ENCODE peak calls at places on chromosome 6, in eight cellular contexts. U is lower lobe of right lung; Q is neural progenitor cell; Z is body of pancreas; I is hepatocyte; F is CD8-positive, alpha-beta T cell; T is heart left ventricle; V is endodermal cell. P is an unnamed sample.

GRCh38 chr6:113690255-113690956 is 166.7 kb upstream of the MARCKS start:
- DNase-seq in V (no peak), Q (no peak), Z (peak; percentile 56), U (no peak), F (no peak), I (no peak), T (no peak), P (peak; percentile 93)

GRCh38 chr6:141598487-141598886 is 534.2 kb upstream of the GJE1 start:
- DNase-seq in F (no peak), Q (no peak), I (no peak), V (no peak), U (no peak), T (no peak), Z (no peak), P (peak; percentile 14)

GRCh38 chr6:89944181-89944755 is 50.0 kb downstream of the GJA10 start:
- DNase-seq in U (no peak), F (no peak), T (no peak), I (no peak), V (no peak), Q (no peak), Z (no peak), P (no peak)

GRCh38 chr6:26183581-26184408 is 96.6 kb downstream of the HFE start:
- DNase-seq in F (peak; percentile 57), U (peak; percentile 72), I (peak; percentile 80), T (peak; percentile 41), Z (peak; percentile 76), Q (peak; percentile 76), V (peak; percentile 91), P (peak; percentile 94)

GRCh38 chr6:34746104-34746846 is 11.0 kb upstream of the SNRPC start:
- DNase-seq in I (no peak), U (no peak), F (no peak), T (no peak), Z (no peak), Q (no peak), V (no peak), P (no peak)

GRCh38 chr6:12208190-12208589 is 82.0 kb upstream of the EDN1 start:
- DNase-seq in U (peak; percentile 75), Z (no peak), I (no peak), V (no peak), F (no peak), T (peak; percentile 22), Q (no peak), P (no peak)

GRCh38 chr6:2877057-2877882 is 25.8 kb downstream of the SERPINB9 start:
- DNase-seq in Z (no peak), U (no peak), F (no peak), T (no peak), Q (no peak), V (peak; percentile 81), I (peak; percentile 57), P (peak; percentile 45)

GRCh38 chr6:4820704-4821276 is 44.6 kb downstream of the CDYL start:
- DNase-seq in F (no peak), T (no peak), Z (no peak), Q (no peak), I (no peak), V (no peak), U (no peak), P (no peak)

GRCh38 chr6:31521835-31522234 is 6.9 kb upstream of the MCCD1 start:
- DNase-seq in Q (no peak), Z (no peak), U (no peak), I (no peak), T (no peak), F (no peak), V (no peak), P (no peak)

GRCh38 chr6:6678185-6678671 is 89.7 kb downstream of the LY86 start:
- DNase-seq in F (no peak), I (peak; percentile 74), V (peak; percentile 73), Q (no peak), T (peak; percentile 8), Z (peak; percentile 24), U (no peak), P (peak; percentile 42)

GRCh38 chr6:6679633-6680032 is 91.1 kb downstream of the LY86 start:
- DNase-seq in U (no peak), Z (no peak), F (no peak), Q (no peak), V (no peak), I (no peak), T (no peak), P (no peak)

GRCh38 chr6:6678811-6679210 is 90.3 kb downstream of the LY86 start:
- DNase-seq in I (no peak), Z (no peak), T (no peak), U (no peak), F (no peak), V (peak; percentile 86), Q (peak; percentile 59), P (no peak)

GRCh38 chr6:6676910-6677441 is 88.5 kb downstream of the LY86 start:
- DNase-seq in Q (peak; percentile 79), U (peak; percentile 67), V (peak; percentile 97), T (peak; percentile 75), F (peak; percentile 58), Z (peak; percentile 76), I (peak; percentile 81), P (peak; percentile 69)

GRCh38 chr6:6674872-6675271 is 86.4 kb downstream of the LY86 start:
- DNase-seq in Q (peak; percentile 56), U (no peak), F (no peak), T (no peak), V (peak; percentile 84), Z (no peak), I (no peak), P (no peak)
- TF ChIP-seq CTCF in Q (peak; percentile 79), U (no peak), F (no peak), T (no peak), V (peak; percentile 81), Z (no peak), I (peak; percentile 28), P (peak; percentile 47)

DNA sequence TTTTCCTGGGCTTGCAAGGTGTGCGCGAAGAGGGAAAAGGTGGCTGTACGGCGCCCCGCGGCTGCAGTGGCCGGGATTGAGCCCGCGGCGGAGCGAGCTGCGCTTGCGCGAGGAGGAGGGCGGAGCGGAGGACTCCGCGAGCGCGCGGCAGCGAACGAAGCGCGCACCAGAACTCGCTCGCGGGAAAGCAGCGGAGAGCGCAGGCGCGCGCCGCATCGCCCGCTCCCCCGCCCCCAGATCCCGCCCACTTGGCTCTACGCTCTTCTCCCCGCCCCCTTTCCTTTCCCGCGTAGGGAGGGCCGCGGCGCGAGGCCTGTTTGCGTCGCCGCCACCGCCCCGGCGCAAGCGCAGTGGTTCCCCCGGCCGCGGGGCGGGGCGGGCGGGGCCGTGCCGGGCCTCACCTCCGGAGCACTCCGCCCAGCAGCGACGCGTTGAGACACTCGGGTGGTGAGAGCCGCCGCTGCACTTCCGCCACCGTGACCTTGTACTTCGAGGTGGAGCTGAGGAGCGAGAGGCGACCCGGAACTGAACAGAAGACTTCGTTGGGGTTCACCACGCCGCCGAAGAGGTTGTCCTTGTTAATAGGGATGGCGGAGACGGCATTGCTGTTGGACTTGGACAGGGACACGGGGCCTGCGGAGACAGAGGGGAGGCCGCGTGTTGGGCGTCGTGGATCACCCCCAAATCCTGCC is 10.6 kb downstream of the TFAP2A start:
- DNase-seq in V (peak; percentile 98), F (peak; percentile 88), T (peak; percentile 84), Q (peak; percentile 99), I (peak; percentile 99), Z (peak; percentile 92), U (peak; percentile 96), P (peak; percentile 94)
- TF ChIP-seq CTCF in V (peak; percentile 66), F (no peak), T (no peak), Q (peak; percentile 48), I (peak; percentile 72), Z (peak; percentile 60), U (peak; percentile 41), P (peak; percentile 38)

DNA sequence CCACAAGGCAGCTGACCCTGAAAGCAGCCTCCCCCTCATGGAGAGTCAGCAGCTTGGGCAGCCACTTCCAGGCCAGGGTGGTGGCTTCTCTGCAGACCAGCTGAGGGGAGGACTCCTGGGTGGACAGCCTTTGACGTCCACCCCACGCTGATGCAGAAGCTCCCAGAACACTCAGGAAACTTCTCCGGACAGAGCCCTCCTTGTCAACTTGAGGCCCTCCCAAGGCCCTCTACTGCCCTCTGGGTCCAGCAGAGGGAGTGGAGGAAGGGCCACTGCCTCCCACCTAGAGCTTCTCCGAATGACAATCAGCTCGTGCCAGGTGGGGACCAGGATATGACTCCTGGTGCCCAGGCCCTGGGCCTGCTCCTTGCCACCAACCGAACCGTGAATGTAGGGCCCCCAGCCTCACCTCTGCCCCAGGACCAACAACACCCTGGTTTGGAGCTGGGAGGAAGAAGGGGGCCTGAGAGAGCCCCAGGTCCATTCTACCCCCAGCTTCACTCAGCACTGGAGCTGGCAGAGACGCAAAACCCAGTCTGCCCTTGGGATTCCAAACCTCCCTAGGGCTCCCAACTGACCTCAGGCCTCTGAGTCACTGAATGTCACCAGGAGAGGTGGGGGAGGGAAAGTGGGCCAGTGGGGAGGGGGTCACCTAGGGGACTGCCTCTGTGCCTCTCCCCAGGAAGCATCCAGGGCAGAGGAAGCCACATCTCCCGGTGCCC is 10.9 kb upstream of the SLC22A7 start:
- DNase-seq in I (no peak), V (peak; percentile 82), U (no peak), Q (peak; percentile 68), T (no peak), F (no peak), Z (no peak), P (no peak)
- TF ChIP-seq CTCF in I (peak; percentile 17), V (peak; percentile 77), U (no peak), Q (peak; percentile 56), T (no peak), F (no peak), Z (no peak), P (no peak)

DNA sequence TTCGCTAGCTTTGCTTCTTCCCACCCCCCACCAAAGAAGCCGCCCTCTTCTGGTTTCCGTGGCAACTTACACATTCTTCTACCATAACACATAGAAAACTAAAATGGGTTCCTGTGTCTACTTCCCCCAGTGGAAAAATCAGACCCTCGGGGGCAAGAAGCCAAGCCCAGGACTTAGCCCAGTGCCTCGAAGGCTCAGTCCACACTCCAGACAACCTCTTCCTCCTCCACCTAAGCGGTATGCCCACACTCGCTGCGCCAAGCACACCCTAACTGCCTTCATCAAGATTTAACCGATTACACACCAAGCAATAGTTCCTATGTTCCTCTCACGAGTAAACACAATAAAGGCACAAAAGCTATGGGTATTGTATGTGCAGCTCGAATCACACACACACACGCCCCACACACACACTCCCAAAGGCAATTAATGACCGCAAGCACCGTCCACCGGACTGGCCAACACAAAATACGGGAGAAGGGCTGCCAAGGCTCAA is 537 bp downstream of the PPIL4 start:
- DNase-seq in U (peak; percentile 52), V (peak; percentile 67), Z (peak; percentile 35), Q (peak; percentile 36), F (peak; percentile 80), T (peak; percentile 42), I (peak; percentile 77), P (peak; percentile 79)
- TF ChIP-seq CTCF in U (no peak), V (no peak), Z (no peak), Q (peak; percentile 26), F (no peak), T (no peak), I (peak; percentile 21), P (no peak)

GRCh38 chr6:14664112-14664592 is 546.6 kb downstream of the CD83 start:
- DNase-seq in Q (no peak), V (no peak), I (no peak), F (peak; percentile 57), T (no peak), Z (no peak), U (no peak), P (no peak)
- TF ChIP-seq CTCF in Q (no peak), V (peak; percentile 29), I (no peak), F (no peak), T (no peak), Z (no peak), U (no peak), P (no peak)

DNA sequence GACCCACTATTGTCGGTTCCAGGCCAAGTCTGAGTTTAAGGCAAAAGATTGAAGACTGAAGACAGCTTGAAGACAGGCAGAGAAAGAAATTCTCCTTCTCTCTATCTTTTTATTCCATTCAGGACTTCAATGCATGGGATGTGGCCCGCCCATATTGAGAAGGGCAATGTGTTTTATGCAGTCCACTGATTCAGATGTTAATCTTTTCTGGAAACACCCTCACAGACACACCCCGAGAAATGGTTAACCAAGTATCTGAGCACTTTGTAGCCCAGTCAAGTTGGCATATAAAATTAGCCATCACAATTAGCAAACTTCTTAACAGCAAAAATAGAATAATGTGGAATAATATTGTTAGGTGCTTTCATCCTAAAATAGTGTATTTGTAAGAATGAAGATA is 75.4 kb upstream of the FABP7 start:
- DNase-seq in U (no peak), T (no peak), V (no peak), F (no peak), Q (no peak), Z (no peak), I (no peak), P (no peak)
- TF ChIP-seq CTCF in U (no peak), T (no peak), V (no peak), F (no peak), Q (no peak), Z (no peak), I (no peak), P (no peak)